ENCODE peak calls at places on chromosome 6, in six cellular contexts. A is T-helper 17 cell, M is nephron progenitor cell, Y is caudate nucleus, X is left colon, L is HCEC 1CT. K is an unnamed sample.

GRCh38 chr6:135909737-135910387 is 58.4 kb downstream of the PDE7B start:
- DNase-seq in A (no peak), M (peak; percentile 38), Y (no peak), X (peak; percentile 35), L (peak; percentile 53), K (peak; percentile 69)

GRCh38 chr6:7154341-7155139 is 46.8 kb downstream of the RREB1 start:
- DNase-seq in A (no peak), M (no peak), Y (no peak), X (no peak), L (no peak), K (no peak)

GRCh38 chr6:47358440-47359225 is 48.9 kb upstream of the TNFRSF21 start:
- DNase-seq in A (no peak), M (no peak), Y (no peak), X (no peak), L (no peak), K (no peak)

GRCh38 chr6:158503846-158504245 is 56.0 kb upstream of the TMEM181 start:
- DNase-seq in A (no peak), M (no peak), Y (no peak), X (no peak), L (no peak), K (no peak)

GRCh38 chr6:44037847-44038542 is 89.3 kb downstream of the MRPL14 start:
- DNase-seq in A (no peak), M (no peak), Y (no peak), X (no peak), L (no peak), K (no peak)

GRCh38 chr6:41503841-41504525 is 42.2 kb upstream of the FOXP4 start:
- DNase-seq in A (no peak), M (peak; percentile 50), Y (no peak), X (no peak), L (no peak), K (no peak)

GRCh38 chr6:150573041-150573681 is 26.5 kb upstream of the PLEKHG1 start:
- DNase-seq in A (no peak), M (peak; percentile 81), Y (no peak), X (no peak), L (no peak), K (no peak)

GRCh38 chr6:165931675-165932074 is 236.0 kb downstream of the TBXT start:
- DNase-seq in A (no peak), M (no peak), Y (no peak), X (no peak), L (no peak), K (no peak)

GRCh38 chr6:155530219-155530834 is 74.7 kb upstream of the NOX3 start:
- DNase-seq in A (no peak), M (no peak), Y (no peak), X (no peak), L (peak; percentile 62), K (no peak)

GRCh38 chr6:24223131-24223715 is 97.2 kb downstream of the NRSN1 start:
- DNase-seq in A (no peak), M (no peak), Y (no peak), X (no peak), L (no peak), K (no peak)

GRCh38 chr6:125983246-125983945 is 2.9 kb upstream of the TRMT11 start:
- DNase-seq in A (no peak), M (no peak), Y (no peak), X (no peak), L (peak; percentile 80), K (no peak)

GRCh38 chr6:113854531-113855499 is 2.3 kb upstream of the MARCKS start:
- DNase-seq in A (peak; percentile 13), M (peak; percentile 90), Y (peak; percentile 67), X (peak; percentile 87), L (peak; percentile 70), K (peak; percentile 89)

GRCh38 chr6:111276736-111277135 is 189.4 kb downstream of the SLC16A10 start:
- DNase-seq in A (no peak), M (no peak), Y (no peak), X (no peak), L (no peak), K (no peak)

GRCh38 chr6:53282234-53282633 is 66.5 kb downstream of the ELOVL5 start:
- DNase-seq in A (no peak), M (no peak), Y (no peak), X (no peak), L (no peak), K (no peak)

GRCh38 chr6:155186052-155186658 is 77.7 kb upstream of the CLDN20 start:
- DNase-seq in A (no peak), M (no peak), Y (no peak), X (no peak), L (no peak), K (no peak)

GRCh38 chr6:87656857-87657256 is 45.2 kb downstream of the AKIRIN2 start:
- DNase-seq in A (no peak), M (no peak), Y (no peak), X (no peak), L (no peak), K (no peak)

GRCh38 chr6:14283600-14284235 is 166.1 kb downstream of the CD83 start:
- DNase-seq in A (no peak), M (no peak), Y (no peak), X (no peak), L (no peak), K (no peak)

GRCh38 chr6:116530436-116530835 is 15.0 kb downstream of the TRAPPC3L start:
- DNase-seq in A (no peak), M (no peak), Y (no peak), X (no peak), L (no peak), K (no peak)

GRCh38 chr6:137016366-137016765 is 28.4 kb downstream of the IL20RA start:
- DNase-seq in A (no peak), M (no peak), Y (no peak), X (no peak), L (no peak), K (no peak)

GRCh38 chr6:34044945-34045595 is 100.8 kb downstream of the GRM4 start:
- DNase-seq in A (no peak), M (no peak), Y (no peak), X (no peak), L (no peak), K (no peak)

GRCh38 chr6:147384737-147385710 is 123.5 kb upstream of the SAMD5 start:
- DNase-seq in A (no peak), M (no peak), Y (no peak), X (no peak), L (no peak), K (no peak)

GRCh38 chr6:25485820-25486559 is 166.0 kb upstream of the SCGN start:
- DNase-seq in A (no peak), M (no peak), Y (no peak), X (no peak), L (no peak), K (no peak)

GRCh38 chr6:143451531-143451930 is 926 bp downstream of the PEX3 start:
- DNase-seq in A (no peak), M (no peak), Y (no peak), X (no peak), L (peak; percentile 23), K (no peak)

GRCh38 chr6:26122402-26122792 is 35.2 kb downstream of the HFE start:
- DNase-seq in A (no peak), M (no peak), Y (no peak), X (no peak), L (peak; percentile 11), K (peak; percentile 48)

GRCh38 chr6:113291751-113292445 is 565.2 kb upstream of the MARCKS start:
- DNase-seq in A (no peak), M (no peak), Y (no peak), X (no peak), L (no peak), K (no peak)

GRCh38 chr6:37481793-37482192 is 17.9 kb downstream of the CCDC167 start:
- DNase-seq in A (no peak), M (peak; percentile 60), Y (no peak), X (no peak), L (no peak), K (no peak)

GRCh38 chr6:90144396-90144795 is 152.2 kb downstream of the BACH2 start:
- DNase-seq in A (no peak), M (no peak), Y (no peak), X (no peak), L (no peak), K (no peak)

GRCh38 chr6:127206531-127207065 is 60.1 kb upstream of the RNF146 start:
- DNase-seq in A (no peak), M (no peak), Y (no peak), X (no peak), L (peak; percentile 42), K (no peak)

GRCh38 chr6:166583230-166583629 is 3.2 kb downstream of the RAMACL start:
- DNase-seq in A (no peak), M (no peak), Y (no peak), X (no peak), L (no peak), K (no peak)